ENCODE peak calls at places on chromosomes 11 and 22, in ten cellular contexts. U, B, P, W, K, Q, E, S, M and F are unnamed samples.

GRCh38 chr22:42080287-42080686 is 787 bp downstream of the SMDT1 start:
- DNase-seq in P (no peak), M (peak), U (peak), Q (no peak), B (peak), W (no peak), E (peak), K (no peak), S (no peak), F (no peak)

GRCh38 chr11:75879737-75880136 is 64.7 kb downstream of the UVRAG start:
- DNase-seq in P (no peak), Q (no peak), U (no peak), B (no peak), E (no peak), W (no peak), S (no peak), M (no peak), K (no peak), F (no peak)

GRCh38 chr22:19419086-19419463 is 12.5 kb downstream of the HIRA start:
- DNase-seq in B (no peak), P (no peak), E (no peak), Q (no peak), K (no peak), S (no peak), U (no peak), M (no peak), W (no peak), F (peak)

GRCh38 chr11:75597636-75598035 is 35.6 kb downstream of the SERPINH1 start:
- DNase-seq in M (no peak), U (no peak), S (no peak), Q (no peak), B (no peak), E (no peak), P (peak), K (no peak), W (peak), F (peak)

GRCh38 chr11:3058753-3059664 is 1.8 kb upstream of the CARS1 start:
- DNase-seq in M (no peak), K (no peak), W (no peak), S (peak), P (no peak), B (no peak), E (no peak), U (no peak), Q (no peak), F (peak)

GRCh38 chr22:39593061-39593930 is 22.7 kb downstream of the CACNA1I start:
- DNase-seq in Q (no peak), P (no peak), M (no peak), S (no peak), B (no peak), E (no peak), U (no peak), W (no peak), K (no peak), F (no peak)

GRCh38 chr11:99069831-99070444 is 49.2 kb downstream of the CNTN5 start:
- DNase-seq in K (no peak), U (no peak), W (no peak), P (no peak), Q (no peak), E (peak), B (no peak), M (no peak), S (no peak), F (peak)

GRCh38 chr11:61378713-61379313 is 13.6 kb upstream of the TMEM216 start:
- DNase-seq in B (peak), P (no peak), W (no peak), S (peak), Q (no peak), M (peak), E (no peak), U (no peak), K (peak), F (no peak)

GRCh38 chr22:41775338-41775737 is 25.1 kb upstream of the CCDC134 start:
- DNase-seq in K (no peak), Q (no peak), S (no peak), E (no peak), P (no peak), B (no peak), M (no peak), W (no peak), U (no peak), F (no peak)

GRCh38 chr11:95884364-95884763 is 39.5 kb downstream of the MTMR2 start:
- DNase-seq in M (no peak), B (no peak), K (no peak), Q (no peak), E (no peak), W (no peak), U (no peak), S (no peak), P (no peak), F (no peak)

GRCh38 chr22:47715866-47716578 is 953.6 kb downstream of the TBC1D22A start:
- DNase-seq in K (no peak), P (no peak), E (no peak), W (no peak), B (no peak), M (no peak), S (no peak), Q (no peak), U (no peak), F (no peak)

GRCh38 chr11:125890447-125891100 is 3.1 kb downstream of the HYLS1 start:
- DNase-seq in Q (no peak), K (no peak), E (no peak), B (no peak), S (no peak), P (no peak), M (no peak), W (no peak), U (no peak), F (peak)

GRCh38 chr22:32531955-32532818 is 57.6 kb downstream of the FBXO7 start:
- DNase-seq in B (peak), M (peak), S (peak), K (peak), W (no peak), P (no peak), E (peak), U (peak), Q (no peak), F (no peak)

GRCh38 chr22:29702025-29702930 is 17.5 kb upstream of the CABP7 start:
- DNase-seq in Q (no peak), B (no peak), M (no peak), W (no peak), K (no peak), E (no peak), U (no peak), S (peak), P (no peak), F (peak)

GRCh38 chr11:70880416-70880815 is 372.0 kb downstream of the SHANK2 start:
- DNase-seq in P (no peak), K (no peak), U (no peak), S (no peak), Q (no peak), M (no peak), W (no peak), B (no peak), E (no peak), F (no peak)

GRCh38 chr22:33018232-33018864 is 39.8 kb downstream of the SYN3 start:
- DNase-seq in P (peak), M (no peak), Q (no peak), U (peak), E (peak), W (peak), S (peak), B (no peak), K (peak), F (peak)

GRCh38 chr11:2835768-2836150 is 49.8 kb downstream of the CDKN1C start:
- DNase-seq in K (no peak), E (no peak), U (no peak), B (no peak), S (no peak), M (no peak), Q (no peak), W (no peak), P (no peak), F (no peak)

GRCh38 chr11:71962428-71963038 is 33.7 kb downstream of the RNF121 start:
- DNase-seq in K (no peak), E (no peak), M (no peak), B (no peak), W (no peak), P (peak), Q (no peak), S (no peak), U (no peak), F (no peak)

GRCh38 chr22:19398206-19398605 is 33.3 kb downstream of the HIRA start:
- DNase-seq in K (no peak), U (no peak), S (no peak), P (no peak), Q (no peak), W (no peak), E (no peak), M (no peak), B (no peak), F (peak)

GRCh38 chr11:8338138-8338537 is 74.5 kb upstream of the LMO1 start:
- DNase-seq in B (peak), Q (no peak), P (peak), S (peak), W (peak), U (peak), K (no peak), M (no peak), E (peak), F (peak)

GRCh38 chr22:27602390-27602789 is 199.2 kb downstream of the MN1 start:
- DNase-seq in B (no peak), Q (no peak), W (no peak), M (no peak), K (no peak), U (no peak), S (peak), P (no peak), E (no peak), F (peak)

GRCh38 chr11:131365601-131366000 is 4.8 kb upstream of the NTM start:
- DNase-seq in P (no peak), U (no peak), Q (no peak), K (no peak), S (no peak), E (no peak), B (no peak), M (no peak), W (no peak), F (no peak)

GRCh38 chr11:67455054-67455453 is at the start of gene CABP4:
- DNase-seq in U (no peak), E (no peak), B (no peak), K (no peak), S (no peak), W (no peak), Q (no peak), P (no peak), M (no peak), F (no peak)

DNA sequence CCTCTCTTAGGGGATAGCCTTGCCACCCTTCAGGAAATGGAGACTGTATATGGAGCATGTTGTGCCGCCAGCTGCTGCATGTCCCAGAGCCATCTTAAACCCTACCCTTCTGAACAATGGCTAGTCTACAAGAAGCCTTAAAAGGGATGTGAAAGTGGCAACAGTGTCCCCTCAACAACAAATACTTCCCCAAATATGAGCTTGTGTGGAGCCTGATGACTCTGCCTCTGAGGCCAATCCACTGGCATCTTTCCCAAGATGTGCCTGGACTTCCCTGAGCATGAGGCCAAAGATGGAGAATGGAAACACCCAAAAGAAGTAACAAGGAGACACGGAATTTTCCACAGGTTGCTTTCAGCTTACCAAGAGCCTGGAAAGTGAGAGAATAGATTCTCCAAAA is 595 bp upstream of the MS4A7 start:
- DNase-seq in S (no peak), E (peak), K (peak), Q (no peak), M (no peak), B (no peak), P (no peak), W (no peak), U (no peak), F (no peak)
- TF ChIP-seq POLR2A in S (no peak), E (no peak), K (no peak), Q (no peak), M (no peak), B (no peak), P (no peak), W (no peak), U (no peak), F (no peak)

DNA sequence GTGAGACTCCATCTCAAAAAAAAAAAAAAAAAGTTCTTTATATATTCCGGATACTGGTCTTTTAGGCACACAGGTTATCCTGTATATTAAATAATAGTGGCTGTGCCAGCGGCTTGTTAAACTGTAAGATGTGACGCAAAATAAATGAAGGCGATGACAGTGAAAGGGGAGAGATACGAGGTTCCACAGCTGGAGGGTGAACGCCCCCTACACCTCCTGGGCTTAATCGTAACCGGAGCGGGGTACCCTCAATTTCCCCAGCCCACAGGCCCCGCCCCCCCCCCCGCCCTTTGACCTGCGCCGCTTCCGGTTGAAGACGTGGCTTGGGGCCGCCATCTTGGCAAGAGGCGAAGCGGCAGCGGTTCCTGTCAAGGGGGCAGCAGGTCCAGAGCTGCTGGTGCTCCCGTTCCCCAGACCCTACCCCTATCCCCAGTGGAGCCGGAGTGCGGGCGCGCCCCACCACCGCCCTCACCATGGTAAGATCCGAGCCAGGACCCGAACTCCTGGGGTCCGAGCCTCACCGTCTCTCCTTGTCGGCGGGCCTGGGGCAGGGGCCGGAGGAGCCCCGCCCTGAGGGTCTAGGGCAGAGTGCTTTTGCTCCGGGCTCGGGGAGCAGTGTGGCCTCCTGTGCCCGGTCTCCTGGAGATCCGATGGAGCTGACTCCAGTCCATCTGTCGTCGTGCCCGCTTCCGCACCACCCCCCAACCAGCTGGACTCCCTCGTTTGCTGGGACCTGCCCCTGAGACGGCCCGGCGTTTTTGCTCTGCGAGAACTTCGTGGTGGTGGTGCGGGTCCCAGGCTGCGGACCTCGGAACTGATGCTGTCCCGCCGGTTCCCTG is at the start of gene ARCN1:
- DNase-seq in U (peak), E (peak), W (peak), S (peak), K (peak), M (peak), B (peak), Q (peak), P (peak), F (peak)
- TF ChIP-seq POLR2A in U (no peak), E (peak), W (peak), S (peak), K (no peak), M (peak), B (peak), Q (no peak), P (peak), F (peak)

DNA sequence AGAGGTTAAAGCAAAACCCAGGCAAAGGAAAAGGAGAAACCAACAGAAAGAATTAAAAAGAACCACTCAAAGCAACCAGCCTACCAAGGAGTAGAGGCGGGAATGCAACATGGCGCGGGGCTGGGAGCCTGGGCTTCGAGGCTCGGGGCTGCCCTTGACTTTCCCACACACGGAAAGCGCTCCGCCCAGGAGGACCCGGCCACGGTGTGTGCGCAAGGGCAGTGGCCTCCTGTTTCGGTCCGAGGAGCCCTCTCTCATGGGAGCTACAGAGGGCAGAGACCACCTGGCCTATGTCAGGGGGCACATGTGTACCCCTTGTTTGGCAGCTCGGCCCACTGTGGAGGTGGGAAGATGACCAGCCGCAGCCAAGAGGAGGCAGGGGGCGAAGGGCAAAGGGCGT is 55.9 kb downstream of the APOL1 start:
- DNase-seq in M (no peak), W (no peak), B (no peak), U (no peak), K (no peak), Q (no peak), P (no peak), E (no peak), S (no peak), F (no peak)
- TF ChIP-seq POLR2A in M (no peak), W (no peak), B (no peak), U (no peak), K (no peak), Q (no peak), P (no peak), E (no peak), S (no peak), F (no peak)

GRCh38 chr11:77994434-77995362 is at the start of gene INTS4:
- DNase-seq in E (peak), K (peak), M (peak), Q (peak), P (peak), S (peak), B (peak), W (peak), U (peak), F (peak)
- TF ChIP-seq POLR2A in E (peak), K (peak), M (no peak), Q (no peak), P (peak), S (peak), B (peak), W (peak), U (no peak), F (peak)

DNA sequence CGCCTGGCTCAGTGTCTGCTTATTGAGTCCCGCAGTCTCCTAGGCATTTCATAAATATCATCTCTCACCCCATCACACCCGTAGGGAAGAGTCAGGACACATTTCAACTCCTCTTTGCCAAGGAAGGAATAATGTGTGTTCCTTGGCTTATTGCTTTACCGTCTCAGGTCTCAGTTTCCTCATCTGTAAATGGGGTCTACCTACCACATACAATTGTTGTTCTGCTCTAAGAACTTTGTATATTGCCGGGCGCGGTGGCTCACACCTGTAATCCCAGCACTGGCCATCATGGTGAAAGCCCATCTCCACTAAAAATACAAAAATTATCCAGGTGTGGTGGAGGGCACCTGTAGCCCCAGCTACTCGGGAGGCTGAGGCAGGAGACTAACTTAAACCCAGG is 3.1 kb upstream of the THRSP start:
- DNase-seq in E (no peak), U (no peak), Q (no peak), S (no peak), W (no peak), K (no peak), M (no peak), P (no peak), B (no peak), F (no peak)
- TF ChIP-seq POLR2A in E (no peak), U (no peak), Q (no peak), S (no peak), W (no peak), K (no peak), M (no peak), P (no peak), B (no peak), F (no peak)

GRCh38 chr11:33723238-33723881 is 12.9 kb downstream of the CD59 start:
- DNase-seq in W (peak), B (no peak), Q (no peak), S (no peak), U (no peak), P (no peak), E (no peak), K (no peak), M (no peak), F (no peak)
- TF ChIP-seq POLR2A in W (no peak), B (no peak), Q (no peak), S (no peak), U (no peak), P (no peak), E (no peak), K (no peak), M (no peak), F (no peak)

GRCh38 chr22:17772963-17773605 is 1.2 kb downstream of the BID start:
- DNase-seq in B (no peak), U (no peak), P (no peak), Q (no peak), S (peak), M (no peak), W (no peak), K (no peak), E (peak), F (no peak)
- TF ChIP-seq POLR2A in B (no peak), U (no peak), P (no peak), Q (no peak), S (no peak), M (no peak), W (no peak), K (no peak), E (no peak), F (no peak)

GRCh38 chr11:115220881-115221280 is 283.3 kb downstream of the CADM1 start:
- DNase-seq in B (no peak), K (no peak), M (no peak), P (no peak), E (no peak), W (no peak), U (no peak), S (no peak), Q (no peak), F (no peak)

GRCh38 chr11:115222218-115222862 is 281.9 kb downstream of the CADM1 start:
- DNase-seq in S (no peak), K (no peak), Q (no peak), W (no peak), B (no peak), E (no peak), P (peak), U (no peak), M (no peak), F (no peak)

GRCh38 chr11:115220423-115220822 is 283.8 kb downstream of the CADM1 start:
- DNase-seq in S (no peak), W (no peak), P (no peak), U (no peak), M (no peak), K (no peak), B (no peak), Q (no peak), E (no peak), F (no peak)

GRCh38 chr11:115221461-115222069 is 282.6 kb downstream of the CADM1 start:
- DNase-seq in Q (no peak), U (no peak), W (no peak), B (no peak), M (no peak), S (no peak), P (no peak), E (no peak), K (no peak), F (no peak)

DNA sequence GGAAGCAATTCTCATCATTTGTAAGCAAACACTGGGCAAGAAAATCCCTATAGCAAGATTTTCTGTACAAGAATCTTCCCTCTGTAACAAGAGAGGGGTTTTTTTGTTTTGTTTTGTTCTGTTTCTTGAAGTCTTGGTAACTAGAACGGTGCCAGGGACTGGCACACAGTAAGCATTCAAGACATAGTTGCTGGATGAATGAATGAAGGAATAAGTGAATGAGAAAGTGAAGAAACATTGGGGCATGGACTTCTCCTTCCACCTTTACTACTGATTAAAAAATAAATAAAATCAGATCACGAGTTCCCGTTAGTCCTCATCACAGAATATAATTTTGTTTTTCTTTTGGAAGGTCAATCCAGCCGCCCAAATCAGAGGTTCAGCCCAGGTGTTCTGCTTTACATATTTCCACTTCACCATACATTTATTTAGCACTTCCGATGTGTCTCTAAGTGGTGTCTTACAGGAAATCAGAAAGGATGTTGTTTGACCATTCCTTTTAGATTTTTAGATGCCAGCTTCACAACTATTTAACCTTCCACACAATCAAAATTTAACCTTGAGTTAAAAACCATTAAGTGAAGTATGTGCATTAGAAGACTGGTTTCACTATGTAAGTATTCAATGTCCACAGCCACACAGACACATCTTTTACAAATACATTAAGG is 281.2 kb downstream of the CADM1 start:
- DNase-seq in E (no peak), P (no peak), Q (no peak), U (no peak), W (no peak), M (no peak), K (no peak), S (no peak), B (no peak), F (no peak)
- TF ChIP-seq POLR2A in E (no peak), P (no peak), Q (no peak), U (no peak), W (no peak), M (no peak), K (no peak), S (no peak), B (no peak), F (no peak)

GRCh38 chr11:45870706-45871105 is 14.7 kb upstream of the MAPK8IP1 start:
- DNase-seq in U (no peak), W (no peak), Q (no peak), E (no peak), S (no peak), K (no peak), M (no peak), P (no peak), B (no peak), F (no peak)
- TF ChIP-seq POLR2A in U (no peak), W (no peak), Q (no peak), E (no peak), S (no peak), K (no peak), M (no peak), P (no peak), B (no peak), F (no peak)